ENCODE peak calls at places on chromosomes 13 and 19, in six cellular contexts. B, V, C, L, X and E are unnamed samples.

GRCh38 chr13:92843549-92843948 is 383.1 kb upstream of the GPC6 start:
- DNase-seq in L (no peak), V (no peak), X (no peak), B (no peak), C (no peak), E (no peak)

GRCh38 chr19:40246292-40247073 is 20.0 kb upstream of the CCNP start:
- DNase-seq in V (no peak), B (no peak), L (no peak), C (no peak), X (no peak), E (no peak)

GRCh38 chr19:11067356-11068113 is 21.7 kb upstream of the LDLR start:
- DNase-seq in L (no peak), B (no peak), X (no peak), C (no peak), V (no peak), E (peak; percentile 76)

GRCh38 chr13:49679244-49679643 is 12.0 kb downstream of the EBPL start:
- DNase-seq in L (peak; percentile 16), X (no peak), V (no peak), B (no peak), C (no peak), E (no peak)

GRCh38 chr13:42420304-42420703 is 148.4 kb downstream of the AKAP11 start:
- DNase-seq in X (no peak), B (no peak), L (no peak), C (no peak), V (no peak), E (peak; percentile 26)

GRCh38 chr13:23020246-23020843 is 160.4 kb upstream of the SGCG start:
- DNase-seq in V (peak; percentile 24), B (peak; percentile 76), L (peak; percentile 53), X (peak; percentile 72), C (no peak), E (no peak)

GRCh38 chr19:9901020-9901419 is 35.3 kb downstream of the OLFM2 start:
- DNase-seq in V (no peak), B (no peak), X (no peak), C (no peak), L (no peak), E (no peak)

GRCh38 chr19:13190781-13191540 is 40.8 kb downstream of the IER2 start:
- DNase-seq in C (no peak), V (no peak), X (peak; percentile 89), B (no peak), L (no peak), E (no peak)

GRCh38 chr13:101399365-101399764 is 16.9 kb downstream of the NALCN start:
- DNase-seq in B (no peak), L (peak; percentile 27), V (no peak), C (no peak), X (no peak), E (no peak)

GRCh38 chr19:35901854-35902661 is at the start of gene HCST:
- DNase-seq in C (no peak), L (no peak), B (no peak), X (peak; percentile 76), V (no peak), E (peak; percentile 88)

GRCh38 chr19:48741222-48741999 is 1.0 kb upstream of the RASIP1 start:
- DNase-seq in V (peak; percentile 61), B (peak; percentile 71), X (peak; percentile 81), L (no peak), C (no peak), E (peak; percentile 78)

GRCh38 chr13:39803156-39803555 is 147.7 kb downstream of the COG6 start:
- DNase-seq in X (no peak), B (no peak), L (no peak), V (no peak), C (no peak), E (no peak)

GRCh38 chr13:94842901-94843300 is 130.6 kb upstream of the SOX21 start:
- DNase-seq in C (no peak), L (no peak), B (no peak), V (no peak), X (no peak), E (no peak)

GRCh38 chr13:73835138-73835721 is 299.0 kb downstream of the KLF12 start:
- DNase-seq in V (no peak), C (no peak), X (no peak), B (peak; percentile 44), L (no peak), E (no peak)

GRCh38 chr13:46321494-46322225 is 65.4 kb downstream of the RUBCNL start:
- DNase-seq in C (no peak), L (peak; percentile 53), X (peak; percentile 85), B (peak; percentile 73), V (peak; percentile 34), E (peak; percentile 88)

GRCh38 chr13:95880346-95880745 is 172.9 kb downstream of the UGGT2 start:
- DNase-seq in B (no peak), V (no peak), X (no peak), C (no peak), L (no peak), E (no peak)

GRCh38 chr19:3466630-3467029 is 13.7 kb downstream of the SMIM24 start:
- DNase-seq in C (no peak), X (no peak), V (peak; percentile 31), B (no peak), L (no peak), E (peak; percentile 69)

GRCh38 chr19:3463039-3463958 is 17.0 kb downstream of the SMIM24 start:
- DNase-seq in L (no peak), C (no peak), V (no peak), B (peak; percentile 58), X (no peak), E (peak; percentile 60)

GRCh38 chr19:3465552-3465951 is 14.8 kb downstream of the SMIM24 start:
- DNase-seq in V (no peak), C (no peak), X (no peak), B (no peak), L (no peak), E (peak; percentile 70)

GRCh38 chr19:3463959-3464796 is 16.1 kb downstream of the SMIM24 start:
- DNase-seq in X (no peak), V (no peak), B (no peak), L (no peak), C (no peak), E (peak; percentile 87)

DNA sequence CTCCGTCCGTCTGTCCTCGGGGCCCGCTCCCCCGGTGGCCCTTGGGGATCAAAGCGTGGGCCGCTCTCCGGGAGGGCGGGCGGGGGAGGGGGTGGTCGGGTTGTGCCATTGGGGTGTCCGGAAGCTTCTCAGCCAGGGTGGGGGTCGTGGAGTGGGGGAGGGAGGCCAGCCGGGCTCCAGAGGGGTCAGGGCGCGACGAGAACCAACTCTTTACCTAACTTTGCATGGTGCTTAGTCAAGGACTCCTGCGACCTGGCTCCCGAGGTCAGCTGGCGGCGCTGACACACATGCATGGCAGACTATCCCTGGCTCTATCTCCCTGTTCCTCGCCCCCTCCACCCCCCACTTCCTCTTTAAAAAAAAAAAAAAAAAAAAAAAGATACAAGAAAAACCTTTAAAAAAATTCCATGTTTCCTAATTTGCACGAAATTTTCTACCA is 15.5 kb downstream of the SMIM24 start:
- DNase-seq in X (no peak), L (no peak), B (peak; percentile 47), V (no peak), C (no peak), E (peak; percentile 62)
- H3K27ac ChIP-seq in X (no peak overlapping the region), L (no peak overlapping the region), B (no peak overlapping the region), V (peak overlapping the region; percentile 35), C (no peak overlapping the region), E (no peak overlapping the region)

DNA sequence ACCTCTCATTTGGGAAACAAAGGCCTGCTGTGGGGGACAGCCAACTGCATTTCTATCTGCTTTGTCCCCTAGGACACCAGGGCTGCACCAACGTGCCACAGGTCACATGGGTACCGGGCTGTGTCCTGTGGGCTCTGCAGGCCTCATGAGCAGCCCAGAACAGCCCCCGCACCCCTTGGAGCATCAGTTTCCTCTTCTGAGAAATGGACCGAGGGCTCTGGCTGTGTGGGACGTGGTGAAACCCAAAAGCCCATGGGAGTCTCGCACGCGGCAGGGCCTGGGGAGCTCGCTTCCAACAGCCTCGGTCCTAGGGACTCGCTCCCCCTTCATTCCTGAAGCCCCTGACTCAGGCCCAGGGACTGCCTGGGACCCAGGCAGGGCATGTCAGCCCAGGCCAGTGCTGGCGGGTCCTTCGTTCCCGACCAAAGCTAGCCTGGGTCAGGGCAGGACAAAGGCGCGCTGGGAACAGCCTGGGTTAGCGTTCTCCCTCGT is 4.7 kb downstream of the TCF3 start:
- DNase-seq in V (no peak), B (no peak), C (no peak), X (peak; percentile 61), L (no peak), E (peak; percentile 82)
- H3K27ac ChIP-seq in V (no peak overlapping the region), B (no peak overlapping the region), C (no peak overlapping the region), X (no peak overlapping the region), L (no peak overlapping the region), E (no peak overlapping the region)

DNA sequence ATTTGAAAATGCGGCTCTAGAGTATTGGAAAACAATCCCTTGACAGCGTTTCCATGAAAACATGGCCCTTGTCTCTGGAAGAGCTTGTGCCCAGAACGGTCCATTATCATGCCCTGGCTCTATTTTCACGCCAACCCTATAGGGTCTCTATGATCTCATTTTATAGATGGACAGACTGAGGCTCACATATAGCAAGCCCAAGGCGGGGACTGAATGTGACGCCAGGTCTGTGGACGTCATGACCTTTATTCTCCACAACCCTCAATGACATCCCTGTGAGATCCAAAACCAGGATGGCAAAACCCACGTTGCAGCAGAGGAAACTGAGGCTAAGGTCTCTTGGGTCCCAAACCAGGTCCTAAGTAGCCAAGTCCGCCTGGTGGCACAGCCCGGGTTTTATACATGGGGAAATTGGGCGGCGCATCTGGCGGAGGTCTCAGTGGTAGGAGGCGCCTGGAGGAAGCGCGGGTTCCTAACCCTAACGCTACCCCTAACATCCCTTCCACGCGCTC is 425 bp upstream of the COLGALT1 start:
- DNase-seq in L (no peak), C (no peak), B (no peak), X (no peak), V (no peak), E (no peak)
- H3K27ac ChIP-seq in L (no peak overlapping the region), C (peak overlapping the region; percentile 56), B (no peak overlapping the region), X (peak overlapping the region; percentile 82), V (peak overlapping the region; percentile 91), E (peak overlapping the region; percentile 74)

GRCh38 chr19:44141191-44142013 is at the start of gene ZNF234:
- DNase-seq in L (peak; percentile 74), C (no peak), B (peak; percentile 85), V (peak; percentile 93), X (peak; percentile 90), E (peak; percentile 90)
- H3K27ac ChIP-seq in L (peak within 1 kb of the TSS; percentile 38), C (peak within 1 kb of the TSS; percentile 56), B (no peak within 1 kb of the TSS), V (peak within 1 kb of the TSS; percentile 86), X (peak within 1 kb of the TSS; percentile 67), E (peak within 1 kb of the TSS; percentile 73)

GRCh38 chr13:113978741-113979481 is 5.0 kb upstream of the C13orf46 start:
- DNase-seq in X (peak; percentile 46), V (no peak), L (no peak), B (no peak), C (no peak), E (no peak)

GRCh38 chr13:113981611-113982295 is 7.9 kb upstream of the C13orf46 start:
- DNase-seq in X (peak; percentile 40), L (no peak), V (no peak), C (no peak), B (no peak), E (no peak)

GRCh38 chr13:113979791-113980471 is 6.1 kb upstream of the C13orf46 start:
- DNase-seq in L (no peak), C (no peak), V (no peak), B (no peak), X (peak; percentile 36), E (no peak)

GRCh38 chr13:113981201-113981605 is 7.3 kb upstream of the C13orf46 start:
- DNase-seq in C (peak; percentile 66), B (no peak), X (peak; percentile 86), V (no peak), L (no peak), E (no peak)

GRCh38 chr13:113980489-113981064 is 6.7 kb upstream of the C13orf46 start:
- DNase-seq in C (no peak), X (peak; percentile 31), L (no peak), B (no peak), V (no peak), E (no peak)
- H3K27ac ChIP-seq in C (no peak overlapping the region), X (no peak overlapping the region), L (no peak overlapping the region), B (no peak overlapping the region), V (no peak overlapping the region), E (no peak overlapping the region)